ENCODE peak calls at places on chromosomes 2 and 18, in nine cellular contexts. D is CD8-positive, alpha-beta memory T cell; S is heart right ventricle; J is lower leg skin; L is dorsolateral prefrontal cortex; X is SK-N-SH; R is CD8-positive, alpha-beta T cell; B is choroid plexus epithelial cell; G is lung. Z is an unnamed sample.

GRCh38 chr2:120747281-120747680 is 11.6 kb downstream of the GLI2 start:
- DNase-seq in X (no peak), L (no peak), G (peak), B (no peak), R (peak), D (no peak), J (no peak), S (no peak), Z (no peak)

GRCh38 chr2:69381337-69381737 is 5.7 kb downstream of the GFPT1 start:
- DNase-seq in D (no peak), G (no peak), S (no peak), R (no peak), X (no peak), L (no peak), B (peak), J (no peak), Z (no peak)

GRCh38 chr2:727071-727470 is 49.9 kb upstream of the TMEM18 start:
- DNase-seq in J (no peak), S (no peak), R (no peak), B (no peak), G (no peak), L (no peak), X (no peak), D (no peak), Z (no peak)

GRCh38 chr18:70433001-70433400 is 144.2 kb downstream of the SOCS6 start:
- DNase-seq in L (no peak), J (no peak), S (no peak), D (no peak), X (no peak), R (no peak), G (no peak), B (no peak), Z (no peak)

GRCh38 chr18:77071711-77072292 is 60.8 kb downstream of the MBP start:
- DNase-seq in X (no peak), G (no peak), S (no peak), L (no peak), J (peak), B (peak), R (no peak), D (peak), Z (peak)

GRCh38 chr2:68734688-68735525 is at the start of gene ARHGAP25:
- DNase-seq in S (no peak), L (no peak), X (no peak), B (no peak), G (no peak), R (peak), D (peak), J (no peak), Z (no peak)

GRCh38 chr2:184006998-184007397 is 591.3 kb upstream of the ZNF804A start:
- DNase-seq in L (no peak), G (no peak), X (no peak), D (no peak), S (no peak), J (no peak), B (no peak), R (no peak), Z (no peak)

GRCh38 chr2:60053791-60054190 is 499.7 kb downstream of the BCL11A start:
- DNase-seq in B (no peak), S (no peak), D (no peak), L (no peak), G (no peak), R (no peak), J (no peak), X (no peak), Z (no peak)

GRCh38 chr2:237978058-237978712 is 11.4 kb downstream of the UBE2F start:
- DNase-seq in B (peak), R (no peak), D (no peak), G (no peak), J (peak), L (peak), X (peak), S (peak), Z (no peak)

GRCh38 chr2:202069189-202070050 is 3.6 kb upstream of the KIAA2012 start:
- DNase-seq in D (no peak), X (no peak), L (no peak), G (no peak), J (no peak), B (no peak), R (no peak), S (no peak), Z (no peak)

GRCh38 chr2:69973335-69973735 is 11.9 kb upstream of the ASPRV1 start:
- DNase-seq in X (no peak), J (no peak), B (peak), S (no peak), D (no peak), G (no peak), R (no peak), L (no peak), Z (peak)

GRCh38 chr2:21633531-21634310 is 510.0 kb downstream of the TDRD15 start:
- DNase-seq in S (no peak), L (no peak), D (no peak), G (no peak), J (no peak), B (no peak), X (peak), R (no peak), Z (no peak)

GRCh38 chr2:176493221-176493825 is 224.1 kb downstream of the MTX2 start:
- DNase-seq in J (no peak), X (no peak), S (no peak), R (no peak), D (no peak), G (no peak), B (no peak), L (no peak), Z (no peak)

GRCh38 chr2:200778038-200778437 is 33.7 kb upstream of the BZW1 start:
- DNase-seq in B (peak), G (no peak), S (no peak), X (no peak), J (no peak), L (no peak), R (no peak), D (no peak), Z (peak)

GRCh38 chr2:172198908-172199307 is 96.2 kb upstream of the DLX2 start:
- DNase-seq in D (no peak), B (no peak), R (no peak), L (no peak), S (no peak), G (no peak), X (no peak), J (no peak), Z (no peak)

GRCh38 chr2:200296118-200296517 is 10.4 kb upstream of the SPATS2L start:
- DNase-seq in D (no peak), R (no peak), B (no peak), G (no peak), J (no peak), L (no peak), X (no peak), S (no peak), Z (no peak)

GRCh38 chr18:62578980-62579511 is 56.2 kb downstream of the ZCCHC2 start:
- DNase-seq in J (no peak), G (no peak), X (no peak), B (peak), D (no peak), R (no peak), L (no peak), S (no peak), Z (peak)

GRCh38 chr18:62577748-62578147 is 54.9 kb downstream of the ZCCHC2 start:
- DNase-seq in S (no peak), G (no peak), X (no peak), J (no peak), D (no peak), L (no peak), B (peak), R (no peak), Z (no peak)

GRCh38 chr18:62576277-62576676 is 53.5 kb downstream of the ZCCHC2 start:
- DNase-seq in X (no peak), D (no peak), B (no peak), G (no peak), L (no peak), J (no peak), R (no peak), S (no peak), Z (no peak)

GRCh38 chr18:62574776-62575175 is 52.0 kb downstream of the ZCCHC2 start:
- DNase-seq in R (no peak), B (no peak), G (no peak), D (no peak), J (no peak), S (no peak), X (no peak), L (no peak), Z (no peak)

DNA sequence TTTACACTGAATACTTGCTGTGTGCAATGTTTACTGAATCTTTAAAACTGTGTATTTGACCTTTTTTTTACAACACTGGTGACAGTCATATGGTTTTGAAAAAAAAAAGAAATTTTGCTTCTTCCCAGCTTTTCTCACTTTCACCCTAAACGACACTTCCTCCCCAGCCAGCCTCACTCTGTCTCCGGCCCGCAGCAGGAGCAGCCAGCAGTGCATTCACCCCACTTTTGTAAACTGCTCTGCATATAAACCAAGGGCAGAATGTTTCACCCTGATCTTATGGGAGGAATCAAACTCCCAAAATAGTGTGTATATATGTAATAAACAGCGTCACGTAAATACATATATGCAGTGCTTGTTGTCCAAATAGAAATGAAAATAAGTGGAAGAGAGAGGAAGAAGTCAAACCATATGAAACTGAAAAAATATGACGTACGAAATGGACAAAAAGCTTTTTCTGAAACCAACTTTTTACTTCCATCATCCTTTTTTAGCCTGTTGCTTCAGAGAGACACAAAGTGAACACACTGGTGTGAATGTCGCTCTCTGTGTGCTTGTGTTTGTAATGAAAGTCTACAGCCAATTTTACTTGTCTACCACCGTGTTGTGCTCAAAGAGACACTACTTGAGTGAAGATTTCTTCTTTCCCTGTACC is 54.2 kb downstream of the ZCCHC2 start:
- DNase-seq in L (no peak), D (no peak), X (no peak), G (no peak), S (no peak), B (no peak), R (no peak), J (no peak), Z (no peak)
- H3K4me3 ChIP-seq in L (no peak), D (no peak), X (no peak), G (no peak), S (no peak), B (no peak), R (no peak), J (no peak), Z (no peak)

GRCh38 chr2:104872034-104872865 is 18.3 kb downstream of the POU3F3 start:
- DNase-seq in X (no peak), L (no peak), G (no peak), D (no peak), R (no peak), B (no peak), S (no peak), J (no peak), Z (peak)
- H3K4me3 ChIP-seq in X (no peak), L (peak), G (no peak), D (no peak), R (no peak), B (no peak), S (peak), J (no peak), Z (peak)

DNA sequence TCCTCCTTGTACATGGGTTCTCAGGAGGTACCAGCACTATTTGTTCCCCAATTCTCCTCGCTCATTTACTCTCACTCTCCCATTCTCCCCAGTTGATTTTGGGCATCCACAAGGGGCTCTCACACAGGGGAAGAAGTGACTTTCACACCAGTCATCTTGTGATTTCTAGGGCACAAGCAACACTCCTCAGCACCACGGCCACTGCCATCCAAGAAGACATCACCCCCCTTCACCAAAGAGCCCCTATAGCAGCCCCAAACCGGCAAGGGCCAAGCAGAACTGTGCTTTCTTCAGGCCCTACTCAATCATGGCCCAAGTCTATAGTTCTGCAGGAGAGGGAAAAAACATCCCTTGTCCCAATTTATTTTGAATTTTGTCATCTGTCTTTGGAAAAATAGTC is 209.2 kb upstream of the ARL4C start:
- DNase-seq in R (no peak), G (no peak), X (no peak), J (peak), B (no peak), L (no peak), D (no peak), S (no peak), Z (no peak)
- H3K4me3 ChIP-seq in R (no peak), G (no peak), X (no peak), J (no peak), B (no peak), L (no peak), D (no peak), S (no peak), Z (no peak)

GRCh38 chr2:229410312-229410711 is 139.2 kb upstream of the PID1 start:
- DNase-seq in L (no peak), R (no peak), S (no peak), D (no peak), X (no peak), G (no peak), B (no peak), J (no peak), Z (no peak)

GRCh38 chr2:229408982-229409381 is 137.9 kb upstream of the PID1 start:
- DNase-seq in D (no peak), B (no peak), J (no peak), X (no peak), L (no peak), R (no peak), S (no peak), G (no peak), Z (no peak)

GRCh38 chr2:229409751-229410181 is 138.7 kb upstream of the PID1 start:
- DNase-seq in R (no peak), L (no peak), D (no peak), J (no peak), B (no peak), S (no peak), X (no peak), G (no peak), Z (no peak)

GRCh38 chr2:229408356-229408755 is 137.3 kb upstream of the PID1 start:
- DNase-seq in D (no peak), S (no peak), X (no peak), B (peak), L (no peak), R (no peak), J (no peak), G (peak), Z (peak)

GRCh38 chr2:229407170-229407569 is 136.1 kb upstream of the PID1 start:
- DNase-seq in G (peak), B (peak), D (no peak), S (peak), J (peak), X (no peak), R (no peak), L (peak), Z (peak)
- H3K4me3 ChIP-seq in G (no peak), B (no peak), D (no peak), S (no peak), J (no peak), X (no peak), R (no peak), L (no peak), Z (no peak)

DNA sequence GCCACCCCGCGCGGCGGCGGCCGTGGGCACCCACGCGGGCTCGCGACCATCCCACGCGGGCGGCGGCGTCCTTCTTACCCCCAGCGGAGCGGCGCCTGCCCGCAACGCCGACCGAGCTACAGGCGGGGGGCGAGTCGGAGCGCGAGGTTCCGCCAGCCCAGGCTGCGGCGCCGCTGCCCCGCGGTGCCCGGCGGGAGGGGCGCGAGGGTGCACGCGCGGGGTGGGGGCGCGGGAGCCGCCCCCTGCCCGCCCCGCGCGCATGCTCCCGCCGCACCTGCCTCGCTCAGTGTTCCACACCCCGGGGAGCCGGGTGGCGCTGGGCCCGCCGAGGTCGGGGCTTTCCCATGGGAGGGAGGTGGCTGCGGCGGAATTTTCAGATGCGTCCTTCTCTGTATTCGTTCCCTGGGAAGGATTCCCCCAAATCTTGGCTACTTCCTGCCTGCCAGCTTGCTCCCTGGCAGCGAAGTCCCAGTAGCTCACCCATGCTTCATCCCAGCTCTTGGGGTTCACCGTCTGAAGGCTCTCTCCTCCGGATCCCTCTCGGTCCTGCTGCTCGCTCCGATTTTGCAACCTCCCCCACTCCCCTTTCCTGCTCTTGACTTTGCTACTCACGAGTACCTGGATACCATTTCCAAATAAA is at the start of gene L3MBTL4:
- DNase-seq in X (peak), D (no peak), S (peak), L (no peak), G (peak), J (peak), B (no peak), R (no peak), Z (peak)
- H3K4me3 ChIP-seq in X (peak), D (no peak), S (peak), L (peak), G (peak), J (peak), B (peak), R (no peak), Z (peak)

GRCh38 chr18:3528251-3528650 is 78.3 kb downstream of the TGIF1 start:
- DNase-seq in G (no peak), S (no peak), L (no peak), X (no peak), B (no peak), R (no peak), D (no peak), J (no peak), Z (no peak)

GRCh38 chr18:3524706-3525105 is 74.7 kb downstream of the TGIF1 start:
- DNase-seq in S (no peak), D (no peak), L (no peak), J (peak), B (no peak), X (no peak), G (no peak), R (no peak), Z (no peak)

GRCh38 chr18:3529077-3529476 is 79.1 kb downstream of the TGIF1 start:
- DNase-seq in D (no peak), X (no peak), B (no peak), S (no peak), G (no peak), J (peak), R (no peak), L (no peak), Z (no peak)

GRCh38 chr18:3525870-3526420 is 76.0 kb downstream of the TGIF1 start:
- DNase-seq in X (no peak), G (no peak), B (peak), J (peak), D (peak), S (no peak), L (peak), R (peak), Z (peak)

GRCh38 chr18:3526421-3527354 is 76.7 kb downstream of the TGIF1 start:
- DNase-seq in G (no peak), S (no peak), B (peak), L (no peak), D (no peak), R (no peak), X (peak), J (peak), Z (peak)
- H3K4me3 ChIP-seq in G (no peak), S (no peak), B (no peak), L (peak), D (peak), R (peak), X (no peak), J (no peak), Z (no peak)

DNA sequence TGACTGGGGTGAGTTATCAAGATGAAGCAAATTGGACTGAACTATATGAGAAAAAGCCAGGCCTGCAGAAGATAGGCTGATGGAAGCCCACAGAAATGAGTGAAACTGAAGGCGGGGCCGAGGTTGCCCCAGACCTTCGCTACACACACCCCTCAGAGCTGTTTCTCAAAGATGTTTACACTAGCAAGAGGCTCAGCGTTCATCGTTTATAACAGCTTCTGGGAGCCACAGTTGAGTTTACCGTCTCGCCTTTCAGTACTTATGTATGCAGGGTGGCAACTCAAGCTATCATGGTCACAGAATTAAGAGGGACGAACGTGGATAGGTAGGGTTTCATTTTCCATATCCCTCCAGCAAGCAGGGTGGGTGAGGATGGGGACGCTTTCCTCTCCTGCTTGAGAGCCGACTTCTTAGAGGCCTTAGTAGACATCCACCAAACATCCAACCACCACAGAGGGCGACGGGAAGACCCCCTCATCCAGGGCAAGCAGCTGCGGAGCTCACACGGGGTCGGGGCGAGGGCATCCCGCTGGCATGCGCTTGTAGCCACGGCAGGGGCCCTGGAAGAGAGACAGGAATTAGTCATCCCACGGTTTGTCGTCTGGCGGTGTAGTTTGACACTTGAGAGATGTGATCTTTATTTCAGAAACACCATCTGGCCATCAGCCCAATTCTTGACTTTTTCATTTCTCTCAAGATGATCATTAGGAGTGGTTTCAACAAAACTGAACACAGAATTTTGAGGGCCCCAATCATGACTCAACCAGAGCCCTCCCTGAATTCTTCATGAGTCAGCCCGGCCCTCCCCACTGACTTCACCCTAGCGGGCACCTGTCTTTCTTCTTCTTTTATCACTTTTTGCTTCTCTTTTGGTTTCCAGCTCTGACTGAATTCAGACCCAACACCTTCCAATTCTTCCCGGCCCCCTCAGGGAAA is 109.1 kb upstream of the CTDP1 start:
- DNase-seq in L (peak), B (peak), J (peak), S (no peak), R (no peak), X (no peak), G (no peak), D (no peak), Z (peak)
- H3K4me3 ChIP-seq in L (no peak), B (no peak), J (no peak), S (no peak), R (no peak), X (no peak), G (no peak), D (no peak), Z (no peak)

Z was measured in astrocyte of the spinal cord.